ENCODE peak calls at places on chromosomes 11 and 22, in five cellular contexts. A is GM23248, V is PC-3, Y is GM23338, Z is HCT116. O is an unnamed sample.

GRCh38 chr11:34245043-34245442 is 112.8 kb downstream of the ABTB2 start:
- DNase-seq in A (no peak), V (no peak), Y (no peak), Z (no peak), O (no peak)

GRCh38 chr11:45147871-45148270 is 1.4 kb downstream of the PRDM11 start:
- DNase-seq in A (peak; percentile 11), V (no peak), Y (no peak), Z (no peak), O (no peak)

GRCh38 chr11:125874556-125875124 is 12.8 kb upstream of the HYLS1 start:
- DNase-seq in A (peak; percentile 83), V (peak; percentile 90), Y (peak; percentile 91), Z (peak; percentile 44), O (peak; percentile 26)

GRCh38 chr22:46111645-46112306 is 38.5 kb upstream of the PPARA start:
- DNase-seq in A (peak; percentile 59), V (no peak), Y (peak; percentile 44), Z (no peak), O (no peak)

GRCh38 chr11:64854534-64855502 is 10.4 kb upstream of the CDC42BPG start:
- DNase-seq in A (peak; percentile 97), V (peak; percentile 100), Y (no peak), Z (peak; percentile 91), O (peak; percentile 96)

GRCh38 chr11:114477946-114478537 is 38.8 kb downstream of the REXO2 start:
- DNase-seq in A (no peak), V (no peak), Y (peak; percentile 79), Z (no peak), O (no peak)

GRCh38 chr11:123979311-123979710 is 1.7 kb upstream of the OR10S1 start:
- DNase-seq in A (no peak), V (no peak), Y (no peak), Z (no peak), O (no peak)

GRCh38 chr22:45285431-45286058 is 796 bp downstream of the UPK3A start:
- DNase-seq in A (no peak), V (no peak), Y (peak; percentile 80), Z (no peak), O (no peak)

GRCh38 chr11:119091083-119091650 is 6.5 kb downstream of the HMBS start:
- DNase-seq in A (peak; percentile 32), V (no peak), Y (no peak), Z (no peak), O (no peak)

GRCh38 chr11:1875093-1875785 is 16.5 kb downstream of the PRR33 start:
- DNase-seq in A (no peak), V (no peak), Y (no peak), Z (no peak), O (no peak)

GRCh38 chr11:120708511-120709183 is 197.1 kb downstream of the GRIK4 start:
- DNase-seq in A (no peak), V (no peak), Y (no peak), Z (no peak), O (no peak)

GRCh38 chr11:131223198-131223975 is 147.0 kb upstream of the NTM start:
- DNase-seq in A (no peak), V (no peak), Y (peak; percentile 48), Z (no peak), O (no peak)

GRCh38 chr11:20342347-20343279 is 20.9 kb upstream of the HTATIP2 start:
- DNase-seq in A (no peak), V (no peak), Y (peak; percentile 87), Z (no peak), O (no peak)

GRCh38 chr11:92296138-92296515 is 71.5 kb downstream of the FAT3 start:
- DNase-seq in A (peak; percentile 45), V (peak; percentile 54), Y (no peak), Z (no peak), O (no peak)

GRCh38 chr11:132623496-132623895 is 908.8 kb downstream of the OPCML start:
- DNase-seq in A (no peak), V (no peak), Y (no peak), Z (no peak), O (no peak)

GRCh38 chr11:14584595-14584994 is 59.0 kb upstream of the PDE3B start:
- DNase-seq in A (no peak), V (no peak), Y (no peak), Z (no peak), O (peak; percentile 39)

GRCh38 chr11:65861533-65862183 is 1.4 kb downstream of the MUS81 start:
- DNase-seq in A (no peak), V (no peak), Y (no peak), Z (no peak), O (peak; percentile 33)

GRCh38 chr11:9784602-9785315 is 120.9 kb downstream of the SWAP70 start:
- DNase-seq in A (no peak), V (no peak), Y (no peak), Z (no peak), O (no peak)

GRCh38 chr11:120929090-120929489 is 94.8 kb upstream of the TBCEL start:
- DNase-seq in A (peak; percentile 87), V (no peak), Y (no peak), Z (no peak), O (no peak)

GRCh38 chr22:35230839-35231584 is 26.3 kb upstream of the HMGXB4 start:
- DNase-seq in A (no peak), V (peak; percentile 29), Y (no peak), Z (peak; percentile 50), O (peak; percentile 3)

GRCh38 chr11:85316967-85317366 is 310.2 kb downstream of the DLG2 start:
- DNase-seq in A (no peak), V (no peak), Y (no peak), Z (no peak), O (no peak)

GRCh38 chr11:18617688-18618340 is 16.3 kb downstream of the SPTY2D1 start:
- DNase-seq in A (peak; percentile 17), V (no peak), Y (no peak), Z (no peak), O (no peak)

GRCh38 chr11:121041072-121041471 is 17.2 kb downstream of the TBCEL start:
- DNase-seq in A (no peak), V (no peak), Y (no peak), Z (no peak), O (no peak)

GRCh38 chr11:104343578-104343977 is 179.6 kb upstream of the PDGFD start:
- DNase-seq in A (peak; percentile 24), V (peak; percentile 63), Y (peak; percentile 64), Z (peak; percentile 31), O (no peak)

GRCh38 chr11:77154381-77155081 is 26.5 kb downstream of the MYO7A start:
- DNase-seq in A (no peak), V (no peak), Y (no peak), Z (no peak), O (no peak)

GRCh38 chr11:19597194-19597593 is 115.4 kb upstream of the NAV2 start:
- DNase-seq in A (peak; percentile 91), V (peak; percentile 11), Y (no peak), Z (no peak), O (no peak)

GRCh38 chr11:62540804-62541671 is 5.6 kb downstream of the AHNAK start:
- DNase-seq in A (peak; percentile 54), V (no peak), Y (no peak), Z (no peak), O (no peak)

GRCh38 chr22:33757041-33757440 is 163.2 kb downstream of the LARGE1 start:
- DNase-seq in A (no peak), V (no peak), Y (no peak), Z (no peak), O (no peak)

GRCh38 chr11:79274636-79275315 is 166.1 kb downstream of the TENM4 start:
- DNase-seq in A (peak; percentile 49), V (no peak), Y (no peak), Z (no peak), O (no peak)

GRCh38 chr22:32967285-32968101 is 90.7 kb downstream of the SYN3 start:
- DNase-seq in A (no peak), V (no peak), Y (no peak), Z (no peak), O (no peak)

GRCh38 chr11:44674809-44675208 is 52.0 kb upstream of the TSPAN18 start:
- DNase-seq in A (peak; percentile 6), V (no peak), Y (no peak), Z (no peak), O (no peak)

GRCh38 chr11:1225386-1226225 is 2.7 kb downstream of the MUC5B start:
- DNase-seq in A (no peak), V (no peak), Y (peak; percentile 1), Z (no peak), O (no peak)

GRCh38 chr11:2458321-2458720 is 13.5 kb downstream of the KCNQ1 start:
- DNase-seq in A (no peak), V (no peak), Y (no peak), Z (no peak), O (no peak)

GRCh38 chr22:24857576-24857975 is 51.6 kb downstream of the SGSM1 start:
- DNase-seq in A (no peak), V (no peak), Y (no peak), Z (no peak), O (no peak)
- TF ChIP-seq EZH2 in A (no peak), V (no peak), Y (no peak), Z (no peak), O (no peak)

DNA sequence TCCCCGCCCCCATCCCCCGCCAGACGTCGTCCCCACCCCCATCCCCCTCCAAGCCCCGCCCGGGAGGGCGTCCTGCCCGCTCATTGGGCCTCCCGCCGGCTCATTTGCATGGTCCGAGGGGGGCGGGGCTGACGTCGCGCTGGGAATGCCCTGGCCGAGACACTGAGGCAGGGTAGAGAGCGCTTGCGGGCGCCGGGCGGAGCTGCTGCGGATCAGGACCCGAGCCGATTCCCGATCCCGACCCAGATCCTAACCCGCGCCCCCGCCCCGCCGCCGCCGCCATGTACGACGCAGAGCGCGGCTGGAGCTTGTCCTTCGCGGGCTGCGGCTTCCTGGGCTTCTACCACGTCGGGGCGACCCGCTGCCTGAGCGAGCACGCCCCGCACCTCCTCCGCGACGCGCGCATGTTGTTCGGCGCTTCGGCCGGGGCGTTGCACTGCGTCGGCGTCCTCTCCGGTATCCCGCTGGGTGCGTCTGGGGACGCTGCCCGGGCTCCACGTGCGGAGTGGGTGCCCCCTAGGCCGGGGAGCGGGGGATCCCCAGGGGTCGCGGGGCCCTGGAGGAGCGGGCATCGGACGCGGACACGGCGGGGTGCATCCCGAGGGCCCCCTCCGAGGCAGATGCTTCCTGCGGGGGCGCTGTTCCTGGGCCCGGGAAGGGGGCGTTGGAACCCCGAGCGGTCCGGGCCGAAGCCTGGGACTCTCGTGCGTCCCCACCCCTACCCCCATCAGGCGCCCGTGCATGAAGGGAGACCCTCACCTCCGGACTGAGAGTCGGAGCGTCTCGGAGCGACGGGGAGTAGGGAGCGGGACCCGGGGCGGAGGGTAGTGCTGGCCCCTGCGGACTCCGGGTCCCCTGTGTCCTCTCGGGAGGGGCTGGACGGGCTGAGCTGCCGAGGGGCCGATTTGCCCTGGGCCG is at the start of gene PNPLA3:
- DNase-seq in A (peak; percentile 90), V (peak; percentile 66), Y (peak; percentile 98), Z (peak; percentile 57), O (peak; percentile 73)
- H3K4me2 ChIP-seq in A (peak within 1 kb of the TSS; percentile 49), V (peak within 1 kb of the TSS; percentile 90), Y (peak within 1 kb of the TSS; percentile 90), Z (peak within 1 kb of the TSS; percentile 98), O (peak within 1 kb of the TSS; percentile 91)

GRCh38 chr11:6611092-6612007 is 666 bp downstream of the TAF10 start:
- DNase-seq in A (peak; percentile 58), V (no peak), Y (peak; percentile 38), Z (no peak), O (no peak)
- H3K9me2 ChIP-seq in A (no peaks in the 10 kb centered on the region), V (no peaks in the 10 kb centered on the region), Y (no peaks in the 10 kb centered on the region), Z (no peaks in the 10 kb centered on the region), O (no peaks in the 10 kb centered on the region)

GRCh38 chr22:50599816-50600454 is 658 bp upstream of the MAPK8IP2 start:
- DNase-seq in A (peak; percentile 64), V (peak; percentile 14), Y (peak; percentile 76), Z (no peak), O (no peak)
- TF ChIP-seq EZH2 in A (no peak), V (no peak), Y (no peak), Z (no peak), O (peak; percentile 83)

O was measured in PC-9.